ENCODE peak calls at places on chromosomes 7 and 10, in ten cellular contexts. One of them, this sample, is unnamed.
A peak's percentile ranks its signal among the peaks of the same experiment; 100 is the strongest.

GRCh38 chr10:101759354-101760247 is 16.3 kb downstream of the FGF8 start:
- DNase-seq in activated CD4-positive, alpha-beta T cell treated with anti-CD3 and anti-CD28 coated beads, Interleukin-2, amount 50 U/mL, for 24 hours: no peak
- DNase-seq in endothelial cell of umbilical vein: no peak
- DNase-seq in stimulated activated CD4-positive, alpha-beta T cell treated with anti-CD3 and anti-CD28 coated beads, TNF-alpha, amount 100 ng/mL, for 24 hours: no peak
- DNase-seq in activated T-helper 1 cell treated with anti-CD3 and anti-CD28 coated beads, Interleukin-12 subunit alpha, Interleukin-12 subunit beta, Interleukin-2, Interleukin-4 antibody, amounts not matched to agents 30 ng/mL and 10 ng/mL and 1 ng/mL, durations not matched to agents 14 hours and 24 hours and 36 hours: no peak
- DNase-seq in fibroblast of lung: no peak
- DNase-seq in heart left ventricle: no peak
- DNase-seq in IMR-90: no peak
- DNase-seq in activated CD4-positive, CD25-positive, alpha-beta regulatory T cell treated with anti-CD3 and anti-CD28 coated beads, Interleukin-2, amount 50 U/mL, for 72 hours: no peak
- DNase-seq in EH: no peak
- DNase-seq in this sample: no peak

GRCh38 chr10:112570585-112570984 is 123.6 kb downstream of the VTI1A start:
- DNase-seq in activated CD4-positive, alpha-beta T cell treated with anti-CD3 and anti-CD28 coated beads, Interleukin-2, amount 50 U/mL, for 24 hours: no peak
- DNase-seq in endothelial cell of umbilical vein: no peak
- DNase-seq in stimulated activated CD4-positive, alpha-beta T cell treated with anti-CD3 and anti-CD28 coated beads, TNF-alpha, amount 100 ng/mL, for 24 hours: no peak
- DNase-seq in activated T-helper 1 cell treated with anti-CD3 and anti-CD28 coated beads, Interleukin-12 subunit alpha, Interleukin-12 subunit beta, Interleukin-2, Interleukin-4 antibody, amounts not matched to agents 30 ng/mL and 10 ng/mL and 1 ng/mL, durations not matched to agents 14 hours and 24 hours and 36 hours: no peak
- DNase-seq in fibroblast of lung: no peak
- DNase-seq in heart left ventricle: no peak
- DNase-seq in IMR-90: no peak
- DNase-seq in activated CD4-positive, CD25-positive, alpha-beta regulatory T cell treated with anti-CD3 and anti-CD28 coated beads, Interleukin-2, amount 50 U/mL, for 72 hours: no peak
- DNase-seq in EH: no peak
- DNase-seq in this sample: no peak

GRCh38 chr7:66267249-66267648 is 62.1 kb downstream of the TPST1 start:
- DNase-seq in activated CD4-positive, alpha-beta T cell treated with anti-CD3 and anti-CD28 coated beads, Interleukin-2, amount 50 U/mL, for 24 hours: no peak
- DNase-seq in endothelial cell of umbilical vein: no peak
- DNase-seq in stimulated activated CD4-positive, alpha-beta T cell treated with anti-CD3 and anti-CD28 coated beads, TNF-alpha, amount 100 ng/mL, for 24 hours: no peak
- DNase-seq in activated T-helper 1 cell treated with anti-CD3 and anti-CD28 coated beads, Interleukin-12 subunit alpha, Interleukin-12 subunit beta, Interleukin-2, Interleukin-4 antibody, amounts not matched to agents 30 ng/mL and 10 ng/mL and 1 ng/mL, durations not matched to agents 14 hours and 24 hours and 36 hours: no peak
- DNase-seq in fibroblast of lung: peak; percentile 96
- DNase-seq in heart left ventricle: no peak
- DNase-seq in IMR-90: peak; percentile 91
- DNase-seq in activated CD4-positive, CD25-positive, alpha-beta regulatory T cell treated with anti-CD3 and anti-CD28 coated beads, Interleukin-2, amount 50 U/mL, for 72 hours: no peak
- DNase-seq in EH: peak; percentile 95
- DNase-seq in this sample: no peak

GRCh38 chr7:13901577-13901976 is 87.9 kb downstream of the ETV1 start:
- DNase-seq in activated CD4-positive, alpha-beta T cell treated with anti-CD3 and anti-CD28 coated beads, Interleukin-2, amount 50 U/mL, for 24 hours: no peak
- DNase-seq in endothelial cell of umbilical vein: no peak
- DNase-seq in stimulated activated CD4-positive, alpha-beta T cell treated with anti-CD3 and anti-CD28 coated beads, TNF-alpha, amount 100 ng/mL, for 24 hours: no peak
- DNase-seq in activated T-helper 1 cell treated with anti-CD3 and anti-CD28 coated beads, Interleukin-12 subunit alpha, Interleukin-12 subunit beta, Interleukin-2, Interleukin-4 antibody, amounts not matched to agents 30 ng/mL and 10 ng/mL and 1 ng/mL, durations not matched to agents 14 hours and 24 hours and 36 hours: no peak
- DNase-seq in fibroblast of lung: no peak
- DNase-seq in heart left ventricle: no peak
- DNase-seq in IMR-90: no peak
- DNase-seq in activated CD4-positive, CD25-positive, alpha-beta regulatory T cell treated with anti-CD3 and anti-CD28 coated beads, Interleukin-2, amount 50 U/mL, for 72 hours: no peak
- DNase-seq in EH: no peak
- DNase-seq in this sample: no peak

GRCh38 chr7:129298268-129298893 is 73.6 kb downstream of the AHCYL2 start:
- DNase-seq in activated CD4-positive, alpha-beta T cell treated with anti-CD3 and anti-CD28 coated beads, Interleukin-2, amount 50 U/mL, for 24 hours: peak; percentile 22
- DNase-seq in endothelial cell of umbilical vein: peak; percentile 66
- DNase-seq in stimulated activated CD4-positive, alpha-beta T cell treated with anti-CD3 and anti-CD28 coated beads, TNF-alpha, amount 100 ng/mL, for 24 hours: no peak
- DNase-seq in activated T-helper 1 cell treated with anti-CD3 and anti-CD28 coated beads, Interleukin-12 subunit alpha, Interleukin-12 subunit beta, Interleukin-2, Interleukin-4 antibody, amounts not matched to agents 30 ng/mL and 10 ng/mL and 1 ng/mL, durations not matched to agents 14 hours and 24 hours and 36 hours: peak; percentile 13
- DNase-seq in fibroblast of lung: peak; percentile 58
- DNase-seq in heart left ventricle: peak; percentile 44
- DNase-seq in IMR-90: peak; percentile 51
- DNase-seq in activated CD4-positive, CD25-positive, alpha-beta regulatory T cell treated with anti-CD3 and anti-CD28 coated beads, Interleukin-2, amount 50 U/mL, for 72 hours: no peak
- DNase-seq in EH: peak; percentile 43
- DNase-seq in this sample: no peak

GRCh38 chr10:123847686-123848432 is 43.7 kb downstream of the CPXM2 start:
- DNase-seq in activated CD4-positive, alpha-beta T cell treated with anti-CD3 and anti-CD28 coated beads, Interleukin-2, amount 50 U/mL, for 24 hours: no peak
- DNase-seq in endothelial cell of umbilical vein: no peak
- DNase-seq in stimulated activated CD4-positive, alpha-beta T cell treated with anti-CD3 and anti-CD28 coated beads, TNF-alpha, amount 100 ng/mL, for 24 hours: no peak
- DNase-seq in activated T-helper 1 cell treated with anti-CD3 and anti-CD28 coated beads, Interleukin-12 subunit alpha, Interleukin-12 subunit beta, Interleukin-2, Interleukin-4 antibody, amounts not matched to agents 30 ng/mL and 10 ng/mL and 1 ng/mL, durations not matched to agents 14 hours and 24 hours and 36 hours: no peak
- DNase-seq in fibroblast of lung: no peak
- DNase-seq in heart left ventricle: no peak
- DNase-seq in IMR-90: no peak
- DNase-seq in activated CD4-positive, CD25-positive, alpha-beta regulatory T cell treated with anti-CD3 and anti-CD28 coated beads, Interleukin-2, amount 50 U/mL, for 72 hours: no peak
- DNase-seq in EH: peak; percentile 41
- DNase-seq in this sample: peak; percentile 13

GRCh38 chr10:103872137-103872933 is 17.0 kb upstream of the SH3PXD2A start:
- DNase-seq in activated CD4-positive, alpha-beta T cell treated with anti-CD3 and anti-CD28 coated beads, Interleukin-2, amount 50 U/mL, for 24 hours: no peak
- DNase-seq in endothelial cell of umbilical vein: no peak
- DNase-seq in stimulated activated CD4-positive, alpha-beta T cell treated with anti-CD3 and anti-CD28 coated beads, TNF-alpha, amount 100 ng/mL, for 24 hours: no peak
- DNase-seq in activated T-helper 1 cell treated with anti-CD3 and anti-CD28 coated beads, Interleukin-12 subunit alpha, Interleukin-12 subunit beta, Interleukin-2, Interleukin-4 antibody, amounts not matched to agents 30 ng/mL and 10 ng/mL and 1 ng/mL, durations not matched to agents 14 hours and 24 hours and 36 hours: no peak
- DNase-seq in fibroblast of lung: no peak
- DNase-seq in heart left ventricle: no peak
- DNase-seq in IMR-90: peak; percentile 59
- DNase-seq in activated CD4-positive, CD25-positive, alpha-beta regulatory T cell treated with anti-CD3 and anti-CD28 coated beads, Interleukin-2, amount 50 U/mL, for 72 hours: no peak
- DNase-seq in EH: peak; percentile 55
- DNase-seq in this sample: peak; percentile 99

GRCh38 chr10:29846881-29847280 is 212.1 kb upstream of the SVIL start:
- DNase-seq in activated CD4-positive, alpha-beta T cell treated with anti-CD3 and anti-CD28 coated beads, Interleukin-2, amount 50 U/mL, for 24 hours: no peak
- DNase-seq in endothelial cell of umbilical vein: no peak
- DNase-seq in stimulated activated CD4-positive, alpha-beta T cell treated with anti-CD3 and anti-CD28 coated beads, TNF-alpha, amount 100 ng/mL, for 24 hours: no peak
- DNase-seq in activated T-helper 1 cell treated with anti-CD3 and anti-CD28 coated beads, Interleukin-12 subunit alpha, Interleukin-12 subunit beta, Interleukin-2, Interleukin-4 antibody, amounts not matched to agents 30 ng/mL and 10 ng/mL and 1 ng/mL, durations not matched to agents 14 hours and 24 hours and 36 hours: no peak
- DNase-seq in fibroblast of lung: no peak
- DNase-seq in heart left ventricle: no peak
- DNase-seq in IMR-90: no peak
- DNase-seq in activated CD4-positive, CD25-positive, alpha-beta regulatory T cell treated with anti-CD3 and anti-CD28 coated beads, Interleukin-2, amount 50 U/mL, for 72 hours: no peak
- DNase-seq in EH: no peak
- DNase-seq in this sample: no peak

GRCh38 chr10:128714240-128714639 is 588.0 kb upstream of the MKI67 start:
- DNase-seq in activated CD4-positive, alpha-beta T cell treated with anti-CD3 and anti-CD28 coated beads, Interleukin-2, amount 50 U/mL, for 24 hours: no peak
- DNase-seq in endothelial cell of umbilical vein: no peak
- DNase-seq in stimulated activated CD4-positive, alpha-beta T cell treated with anti-CD3 and anti-CD28 coated beads, TNF-alpha, amount 100 ng/mL, for 24 hours: no peak
- DNase-seq in activated T-helper 1 cell treated with anti-CD3 and anti-CD28 coated beads, Interleukin-12 subunit alpha, Interleukin-12 subunit beta, Interleukin-2, Interleukin-4 antibody, amounts not matched to agents 30 ng/mL and 10 ng/mL and 1 ng/mL, durations not matched to agents 14 hours and 24 hours and 36 hours: no peak
- DNase-seq in fibroblast of lung: no peak
- DNase-seq in heart left ventricle: no peak
- DNase-seq in IMR-90: no peak
- DNase-seq in activated CD4-positive, CD25-positive, alpha-beta regulatory T cell treated with anti-CD3 and anti-CD28 coated beads, Interleukin-2, amount 50 U/mL, for 72 hours: no peak
- DNase-seq in EH: no peak
- DNase-seq in this sample: no peak

GRCh38 chr10:12419279-12419847 is 70.0 kb downstream of the CAMK1D start:
- DNase-seq in activated CD4-positive, alpha-beta T cell treated with anti-CD3 and anti-CD28 coated beads, Interleukin-2, amount 50 U/mL, for 24 hours: peak; percentile 82
- DNase-seq in endothelial cell of umbilical vein: peak; percentile 61
- DNase-seq in stimulated activated CD4-positive, alpha-beta T cell treated with anti-CD3 and anti-CD28 coated beads, TNF-alpha, amount 100 ng/mL, for 24 hours: peak; percentile 53
- DNase-seq in activated T-helper 1 cell treated with anti-CD3 and anti-CD28 coated beads, Interleukin-12 subunit alpha, Interleukin-12 subunit beta, Interleukin-2, Interleukin-4 antibody, amounts not matched to agents 30 ng/mL and 10 ng/mL and 1 ng/mL, durations not matched to agents 14 hours and 24 hours and 36 hours: peak; percentile 25
- DNase-seq in fibroblast of lung: peak; percentile 91
- DNase-seq in heart left ventricle: peak; percentile 50
- DNase-seq in IMR-90: peak; percentile 99
- DNase-seq in activated CD4-positive, CD25-positive, alpha-beta regulatory T cell treated with anti-CD3 and anti-CD28 coated beads, Interleukin-2, amount 50 U/mL, for 72 hours: no peak
- DNase-seq in EH: peak; percentile 38
- DNase-seq in this sample: peak; percentile 69

GRCh38 chr7:91880016-91880412 is 488 bp downstream of the MTERF1 start:
- DNase-seq in activated CD4-positive, alpha-beta T cell treated with anti-CD3 and anti-CD28 coated beads, Interleukin-2, amount 50 U/mL, for 24 hours: no peak
- DNase-seq in endothelial cell of umbilical vein: no peak
- DNase-seq in stimulated activated CD4-positive, alpha-beta T cell treated with anti-CD3 and anti-CD28 coated beads, TNF-alpha, amount 100 ng/mL, for 24 hours: no peak
- DNase-seq in activated T-helper 1 cell treated with anti-CD3 and anti-CD28 coated beads, Interleukin-12 subunit alpha, Interleukin-12 subunit beta, Interleukin-2, Interleukin-4 antibody, amounts not matched to agents 30 ng/mL and 10 ng/mL and 1 ng/mL, durations not matched to agents 14 hours and 24 hours and 36 hours: no peak
- DNase-seq in fibroblast of lung: peak; percentile 21
- DNase-seq in heart left ventricle: no peak
- DNase-seq in IMR-90: no peak
- DNase-seq in activated CD4-positive, CD25-positive, alpha-beta regulatory T cell treated with anti-CD3 and anti-CD28 coated beads, Interleukin-2, amount 50 U/mL, for 72 hours: no peak
- DNase-seq in EH: peak; percentile 12
- DNase-seq in this sample: no peak

GRCh38 chr10:88473989-88474883 is 108.9 kb downstream of the RNLS start:
- DNase-seq in activated CD4-positive, alpha-beta T cell treated with anti-CD3 and anti-CD28 coated beads, Interleukin-2, amount 50 U/mL, for 24 hours: no peak
- DNase-seq in endothelial cell of umbilical vein: no peak
- DNase-seq in stimulated activated CD4-positive, alpha-beta T cell treated with anti-CD3 and anti-CD28 coated beads, TNF-alpha, amount 100 ng/mL, for 24 hours: no peak
- DNase-seq in activated T-helper 1 cell treated with anti-CD3 and anti-CD28 coated beads, Interleukin-12 subunit alpha, Interleukin-12 subunit beta, Interleukin-2, Interleukin-4 antibody, amounts not matched to agents 30 ng/mL and 10 ng/mL and 1 ng/mL, durations not matched to agents 14 hours and 24 hours and 36 hours: no peak
- DNase-seq in fibroblast of lung: no peak
- DNase-seq in heart left ventricle: no peak
- DNase-seq in IMR-90: no peak
- DNase-seq in activated CD4-positive, CD25-positive, alpha-beta regulatory T cell treated with anti-CD3 and anti-CD28 coated beads, Interleukin-2, amount 50 U/mL, for 72 hours: no peak
- DNase-seq in EH: no peak
- DNase-seq in this sample: peak; percentile 57

GRCh38 chr7:12706900-12707536 is 19.6 kb downstream of the ARL4A start:
- DNase-seq in activated CD4-positive, alpha-beta T cell treated with anti-CD3 and anti-CD28 coated beads, Interleukin-2, amount 50 U/mL, for 24 hours: no peak
- DNase-seq in endothelial cell of umbilical vein: peak; percentile 9
- DNase-seq in stimulated activated CD4-positive, alpha-beta T cell treated with anti-CD3 and anti-CD28 coated beads, TNF-alpha, amount 100 ng/mL, for 24 hours: no peak
- DNase-seq in activated T-helper 1 cell treated with anti-CD3 and anti-CD28 coated beads, Interleukin-12 subunit alpha, Interleukin-12 subunit beta, Interleukin-2, Interleukin-4 antibody, amounts not matched to agents 30 ng/mL and 10 ng/mL and 1 ng/mL, durations not matched to agents 14 hours and 24 hours and 36 hours: no peak
- DNase-seq in fibroblast of lung: peak; percentile 71
- DNase-seq in heart left ventricle: no peak
- DNase-seq in IMR-90: peak; percentile 84
- DNase-seq in activated CD4-positive, CD25-positive, alpha-beta regulatory T cell treated with anti-CD3 and anti-CD28 coated beads, Interleukin-2, amount 50 U/mL, for 72 hours: no peak
- DNase-seq in EH: peak; percentile 54
- DNase-seq in this sample: no peak

GRCh38 chr10:46552526-46553237 is 3.8 kb downstream of the GPRIN2 start:
- DNase-seq in activated CD4-positive, alpha-beta T cell treated with anti-CD3 and anti-CD28 coated beads, Interleukin-2, amount 50 U/mL, for 24 hours: no peak
- DNase-seq in endothelial cell of umbilical vein: no peak
- DNase-seq in stimulated activated CD4-positive, alpha-beta T cell treated with anti-CD3 and anti-CD28 coated beads, TNF-alpha, amount 100 ng/mL, for 24 hours: no peak
- DNase-seq in activated T-helper 1 cell treated with anti-CD3 and anti-CD28 coated beads, Interleukin-12 subunit alpha, Interleukin-12 subunit beta, Interleukin-2, Interleukin-4 antibody, amounts not matched to agents 30 ng/mL and 10 ng/mL and 1 ng/mL, durations not matched to agents 14 hours and 24 hours and 36 hours: no peak
- DNase-seq in fibroblast of lung: no peak
- DNase-seq in heart left ventricle: peak; percentile 25
- DNase-seq in IMR-90: no peak
- DNase-seq in activated CD4-positive, CD25-positive, alpha-beta regulatory T cell treated with anti-CD3 and anti-CD28 coated beads, Interleukin-2, amount 50 U/mL, for 72 hours: no peak
- DNase-seq in EH: no peak
- DNase-seq in this sample: no peak

GRCh38 chr10:104127411-104127810 is 5.4 kb downstream of the SFR1 start:
- DNase-seq in activated CD4-positive, alpha-beta T cell treated with anti-CD3 and anti-CD28 coated beads, Interleukin-2, amount 50 U/mL, for 24 hours: no peak
- DNase-seq in endothelial cell of umbilical vein: no peak
- DNase-seq in stimulated activated CD4-positive, alpha-beta T cell treated with anti-CD3 and anti-CD28 coated beads, TNF-alpha, amount 100 ng/mL, for 24 hours: no peak
- DNase-seq in activated T-helper 1 cell treated with anti-CD3 and anti-CD28 coated beads, Interleukin-12 subunit alpha, Interleukin-12 subunit beta, Interleukin-2, Interleukin-4 antibody, amounts not matched to agents 30 ng/mL and 10 ng/mL and 1 ng/mL, durations not matched to agents 14 hours and 24 hours and 36 hours: no peak
- DNase-seq in fibroblast of lung: no peak
- DNase-seq in heart left ventricle: no peak
- DNase-seq in IMR-90: no peak
- DNase-seq in activated CD4-positive, CD25-positive, alpha-beta regulatory T cell treated with anti-CD3 and anti-CD28 coated beads, Interleukin-2, amount 50 U/mL, for 72 hours: no peak
- DNase-seq in EH: no peak
- DNase-seq in this sample: no peak

GRCh38 chr10:35271086-35271834 is 65.0 kb upstream of the CCNY start:
- DNase-seq in activated CD4-positive, alpha-beta T cell treated with anti-CD3 and anti-CD28 coated beads, Interleukin-2, amount 50 U/mL, for 24 hours: no peak
- DNase-seq in endothelial cell of umbilical vein: no peak
- DNase-seq in stimulated activated CD4-positive, alpha-beta T cell treated with anti-CD3 and anti-CD28 coated beads, TNF-alpha, amount 100 ng/mL, for 24 hours: no peak
- DNase-seq in activated T-helper 1 cell treated with anti-CD3 and anti-CD28 coated beads, Interleukin-12 subunit alpha, Interleukin-12 subunit beta, Interleukin-2, Interleukin-4 antibody, amounts not matched to agents 30 ng/mL and 10 ng/mL and 1 ng/mL, durations not matched to agents 14 hours and 24 hours and 36 hours: no peak
- DNase-seq in fibroblast of lung: no peak
- DNase-seq in heart left ventricle: no peak
- DNase-seq in IMR-90: no peak
- DNase-seq in activated CD4-positive, CD25-positive, alpha-beta regulatory T cell treated with anti-CD3 and anti-CD28 coated beads, Interleukin-2, amount 50 U/mL, for 72 hours: no peak
- DNase-seq in EH: peak; percentile 15
- DNase-seq in this sample: no peak

GRCh38 chr10:124072541-124072940 is 20.9 kb downstream of the CHST15 start:
- DNase-seq in activated CD4-positive, alpha-beta T cell treated with anti-CD3 and anti-CD28 coated beads, Interleukin-2, amount 50 U/mL, for 24 hours: no peak
- DNase-seq in endothelial cell of umbilical vein: no peak
- DNase-seq in stimulated activated CD4-positive, alpha-beta T cell treated with anti-CD3 and anti-CD28 coated beads, TNF-alpha, amount 100 ng/mL, for 24 hours: no peak
- DNase-seq in activated T-helper 1 cell treated with anti-CD3 and anti-CD28 coated beads, Interleukin-12 subunit alpha, Interleukin-12 subunit beta, Interleukin-2, Interleukin-4 antibody, amounts not matched to agents 30 ng/mL and 10 ng/mL and 1 ng/mL, durations not matched to agents 14 hours and 24 hours and 36 hours: no peak
- DNase-seq in fibroblast of lung: no peak
- DNase-seq in heart left ventricle: no peak
- DNase-seq in IMR-90: no peak
- DNase-seq in activated CD4-positive, CD25-positive, alpha-beta regulatory T cell treated with anti-CD3 and anti-CD28 coated beads, Interleukin-2, amount 50 U/mL, for 72 hours: no peak
- DNase-seq in EH: no peak
- DNase-seq in this sample: no peak

GRCh38 chr10:100766693-100767427 is 21.5 kb downstream of the PAX2 start:
- DNase-seq in activated CD4-positive, alpha-beta T cell treated with anti-CD3 and anti-CD28 coated beads, Interleukin-2, amount 50 U/mL, for 24 hours: no peak
- DNase-seq in endothelial cell of umbilical vein: no peak
- DNase-seq in stimulated activated CD4-positive, alpha-beta T cell treated with anti-CD3 and anti-CD28 coated beads, TNF-alpha, amount 100 ng/mL, for 24 hours: no peak
- DNase-seq in activated T-helper 1 cell treated with anti-CD3 and anti-CD28 coated beads, Interleukin-12 subunit alpha, Interleukin-12 subunit beta, Interleukin-2, Interleukin-4 antibody, amounts not matched to agents 30 ng/mL and 10 ng/mL and 1 ng/mL, durations not matched to agents 14 hours and 24 hours and 36 hours: no peak
- DNase-seq in fibroblast of lung: no peak
- DNase-seq in heart left ventricle: no peak
- DNase-seq in IMR-90: no peak
- DNase-seq in activated CD4-positive, CD25-positive, alpha-beta regulatory T cell treated with anti-CD3 and anti-CD28 coated beads, Interleukin-2, amount 50 U/mL, for 72 hours: no peak
- DNase-seq in EH: no peak
- DNase-seq in this sample: no peak

GRCh38 chr10:93495654-93496321 is 624 bp upstream of the CEP55 start:
- DNase-seq in activated CD4-positive, alpha-beta T cell treated with anti-CD3 and anti-CD28 coated beads, Interleukin-2, amount 50 U/mL, for 24 hours: peak; percentile 6
- DNase-seq in endothelial cell of umbilical vein: peak; percentile 42
- DNase-seq in stimulated activated CD4-positive, alpha-beta T cell treated with anti-CD3 and anti-CD28 coated beads, TNF-alpha, amount 100 ng/mL, for 24 hours: no peak
- DNase-seq in activated T-helper 1 cell treated with anti-CD3 and anti-CD28 coated beads, Interleukin-12 subunit alpha, Interleukin-12 subunit beta, Interleukin-2, Interleukin-4 antibody, amounts not matched to agents 30 ng/mL and 10 ng/mL and 1 ng/mL, durations not matched to agents 14 hours and 24 hours and 36 hours: no peak
- DNase-seq in fibroblast of lung: peak; percentile 48
- DNase-seq in heart left ventricle: peak; percentile 36
- DNase-seq in IMR-90: no peak
- DNase-seq in activated CD4-positive, CD25-positive, alpha-beta regulatory T cell treated with anti-CD3 and anti-CD28 coated beads, Interleukin-2, amount 50 U/mL, for 72 hours: peak; percentile 43
- DNase-seq in EH: peak; percentile 59
- DNase-seq in this sample: no peak

GRCh38 chr10:29181936-29182335 is 106.9 kb upstream of the LYZL1 start:
- DNase-seq in activated CD4-positive, alpha-beta T cell treated with anti-CD3 and anti-CD28 coated beads, Interleukin-2, amount 50 U/mL, for 24 hours: no peak
- DNase-seq in endothelial cell of umbilical vein: no peak
- DNase-seq in stimulated activated CD4-positive, alpha-beta T cell treated with anti-CD3 and anti-CD28 coated beads, TNF-alpha, amount 100 ng/mL, for 24 hours: no peak
- DNase-seq in activated T-helper 1 cell treated with anti-CD3 and anti-CD28 coated beads, Interleukin-12 subunit alpha, Interleukin-12 subunit beta, Interleukin-2, Interleukin-4 antibody, amounts not matched to agents 30 ng/mL and 10 ng/mL and 1 ng/mL, durations not matched to agents 14 hours and 24 hours and 36 hours: no peak
- DNase-seq in fibroblast of lung: no peak
- DNase-seq in heart left ventricle: no peak
- DNase-seq in IMR-90: peak; percentile 8
- DNase-seq in activated CD4-positive, CD25-positive, alpha-beta regulatory T cell treated with anti-CD3 and anti-CD28 coated beads, Interleukin-2, amount 50 U/mL, for 72 hours: no peak
- DNase-seq in EH: peak; percentile 77
- DNase-seq in this sample: no peak

GRCh38 chr7:42315631-42316030 is 78.6 kb upstream of the GLI3 start:
- DNase-seq in activated CD4-positive, alpha-beta T cell treated with anti-CD3 and anti-CD28 coated beads, Interleukin-2, amount 50 U/mL, for 24 hours: no peak
- DNase-seq in endothelial cell of umbilical vein: no peak
- DNase-seq in stimulated activated CD4-positive, alpha-beta T cell treated with anti-CD3 and anti-CD28 coated beads, TNF-alpha, amount 100 ng/mL, for 24 hours: no peak
- DNase-seq in activated T-helper 1 cell treated with anti-CD3 and anti-CD28 coated beads, Interleukin-12 subunit alpha, Interleukin-12 subunit beta, Interleukin-2, Interleukin-4 antibody, amounts not matched to agents 30 ng/mL and 10 ng/mL and 1 ng/mL, durations not matched to agents 14 hours and 24 hours and 36 hours: no peak
- DNase-seq in fibroblast of lung: peak; percentile 47
- DNase-seq in heart left ventricle: no peak
- DNase-seq in IMR-90: peak; percentile 1
- DNase-seq in activated CD4-positive, CD25-positive, alpha-beta regulatory T cell treated with anti-CD3 and anti-CD28 coated beads, Interleukin-2, amount 50 U/mL, for 72 hours: no peak
- DNase-seq in EH: peak; percentile 71
- DNase-seq in this sample: no peak

GRCh38 chr10:50421026-50421719 is 169.9 kb upstream of the ASAH2 start:
- DNase-seq in activated CD4-positive, alpha-beta T cell treated with anti-CD3 and anti-CD28 coated beads, Interleukin-2, amount 50 U/mL, for 24 hours: no peak
- DNase-seq in endothelial cell of umbilical vein: peak; percentile 31
- DNase-seq in stimulated activated CD4-positive, alpha-beta T cell treated with anti-CD3 and anti-CD28 coated beads, TNF-alpha, amount 100 ng/mL, for 24 hours: no peak
- DNase-seq in activated T-helper 1 cell treated with anti-CD3 and anti-CD28 coated beads, Interleukin-12 subunit alpha, Interleukin-12 subunit beta, Interleukin-2, Interleukin-4 antibody, amounts not matched to agents 30 ng/mL and 10 ng/mL and 1 ng/mL, durations not matched to agents 14 hours and 24 hours and 36 hours: peak; percentile 30
- DNase-seq in fibroblast of lung: peak; percentile 38
- DNase-seq in heart left ventricle: peak; percentile 41
- DNase-seq in IMR-90: peak; percentile 21
- DNase-seq in activated CD4-positive, CD25-positive, alpha-beta regulatory T cell treated with anti-CD3 and anti-CD28 coated beads, Interleukin-2, amount 50 U/mL, for 72 hours: no peak
- DNase-seq in EH: peak; percentile 51
- DNase-seq in this sample: no peak

GRCh38 chr7:93920496-93921189 is 892 bp upstream of the GNG11 start:
- DNase-seq in activated CD4-positive, alpha-beta T cell treated with anti-CD3 and anti-CD28 coated beads, Interleukin-2, amount 50 U/mL, for 24 hours: no peak
- DNase-seq in endothelial cell of umbilical vein: peak; percentile 57
- DNase-seq in stimulated activated CD4-positive, alpha-beta T cell treated with anti-CD3 and anti-CD28 coated beads, TNF-alpha, amount 100 ng/mL, for 24 hours: no peak
- DNase-seq in activated T-helper 1 cell treated with anti-CD3 and anti-CD28 coated beads, Interleukin-12 subunit alpha, Interleukin-12 subunit beta, Interleukin-2, Interleukin-4 antibody, amounts not matched to agents 30 ng/mL and 10 ng/mL and 1 ng/mL, durations not matched to agents 14 hours and 24 hours and 36 hours: no peak
- DNase-seq in fibroblast of lung: peak; percentile 16
- DNase-seq in heart left ventricle: no peak
- DNase-seq in IMR-90: no peak
- DNase-seq in activated CD4-positive, CD25-positive, alpha-beta regulatory T cell treated with anti-CD3 and anti-CD28 coated beads, Interleukin-2, amount 50 U/mL, for 72 hours: no peak
- DNase-seq in EH: peak; percentile 17
- DNase-seq in this sample: no peak

GRCh38 chr10:84243759-84244158 is 1.1 kb upstream of the RGR start:
- DNase-seq in activated CD4-positive, alpha-beta T cell treated with anti-CD3 and anti-CD28 coated beads, Interleukin-2, amount 50 U/mL, for 24 hours: no peak
- DNase-seq in endothelial cell of umbilical vein: no peak
- DNase-seq in stimulated activated CD4-positive, alpha-beta T cell treated with anti-CD3 and anti-CD28 coated beads, TNF-alpha, amount 100 ng/mL, for 24 hours: no peak
- DNase-seq in activated T-helper 1 cell treated with anti-CD3 and anti-CD28 coated beads, Interleukin-12 subunit alpha, Interleukin-12 subunit beta, Interleukin-2, Interleukin-4 antibody, amounts not matched to agents 30 ng/mL and 10 ng/mL and 1 ng/mL, durations not matched to agents 14 hours and 24 hours and 36 hours: no peak
- DNase-seq in fibroblast of lung: no peak
- DNase-seq in heart left ventricle: no peak
- DNase-seq in IMR-90: no peak
- DNase-seq in activated CD4-positive, CD25-positive, alpha-beta regulatory T cell treated with anti-CD3 and anti-CD28 coated beads, Interleukin-2, amount 50 U/mL, for 72 hours: no peak
- DNase-seq in EH: no peak
- DNase-seq in this sample: no peak

GRCh38 chr7:96499532-96499931 is 177.6 kb upstream of the SLC25A13 start:
- DNase-seq in activated CD4-positive, alpha-beta T cell treated with anti-CD3 and anti-CD28 coated beads, Interleukin-2, amount 50 U/mL, for 24 hours: no peak
- DNase-seq in endothelial cell of umbilical vein: no peak
- DNase-seq in stimulated activated CD4-positive, alpha-beta T cell treated with anti-CD3 and anti-CD28 coated beads, TNF-alpha, amount 100 ng/mL, for 24 hours: no peak
- DNase-seq in activated T-helper 1 cell treated with anti-CD3 and anti-CD28 coated beads, Interleukin-12 subunit alpha, Interleukin-12 subunit beta, Interleukin-2, Interleukin-4 antibody, amounts not matched to agents 30 ng/mL and 10 ng/mL and 1 ng/mL, durations not matched to agents 14 hours and 24 hours and 36 hours: no peak
- DNase-seq in fibroblast of lung: no peak
- DNase-seq in heart left ventricle: no peak
- DNase-seq in IMR-90: no peak
- DNase-seq in activated CD4-positive, CD25-positive, alpha-beta regulatory T cell treated with anti-CD3 and anti-CD28 coated beads, Interleukin-2, amount 50 U/mL, for 72 hours: no peak
- DNase-seq in EH: no peak
- DNase-seq in this sample: no peak

This sample was measured in keratinocyte.